ENCODE peak calls at places on chromosome 21, in four cellular contexts. L is SK-N-SH, X is HepG2, I is GM12878. F is an unnamed sample. For H3K4me1, the result is how much of the 10 kb centered on the place peaks cover.

GRCh38 chr21:33451634-33452071 is 28.1 kb downstream of the TMEM50B start:
- DNase-seq in L (no peak), X (peak), I (no peak), F (no peak)

GRCh38 chr21:37908691-37909090 is 7.6 kb downstream of the KCNJ6 start:
- DNase-seq in L (no peak), X (no peak), I (no peak), F (no peak)

GRCh38 chr21:36918291-36918690 is 48.2 kb downstream of the HLCS start:
- DNase-seq in L (no peak), X (peak), I (no peak), F (no peak)

GRCh38 chr21:36700295-36700960 is 1.5 kb downstream of the SIM2 start:
- DNase-seq in L (no peak), X (no peak), I (no peak), F (no peak)

GRCh38 chr21:46550511-46550941 is 54.4 kb downstream of the S100B start:
- DNase-seq in L (no peak), X (no peak), I (no peak), F (no peak)

GRCh38 chr21:28761709-28762356 is 230.8 kb downstream of the LTN1 start:
- DNase-seq in L (no peak), X (no peak), I (no peak), F (no peak)

GRCh38 chr21:46295996-46296752 is 10.0 kb downstream of the YBEY start:
- DNase-seq in L (no peak), X (peak), I (no peak), F (no peak)

GRCh38 chr21:21860888-21861287 is 862.7 kb downstream of the NCAM2 start:
- DNase-seq in L (no peak), X (no peak), I (no peak), F (no peak)

GRCh38 chr21:46066843-46067331 is 31.0 kb upstream of the COL6A2 start:
- DNase-seq in L (no peak), X (no peak), I (no peak), F (no peak)

GRCh38 chr21:30434033-30434631 is 4.1 kb downstream of the KRTAP13-4 start:
- DNase-seq in L (peak), X (no peak), I (no peak), F (peak)

GRCh38 chr21:19844334-19844733 is 1153.9 kb upstream of the NCAM2 start:
- DNase-seq in L (no peak), X (no peak), I (no peak), F (no peak)

GRCh38 chr21:24259241-24259640 is 1348.0 kb downstream of the MRPL39 start:
- DNase-seq in L (no peak), X (no peak), I (no peak), F (no peak)

GRCh38 chr21:35764586-35764985 is 295.7 kb downstream of the SETD4 start:
- DNase-seq in L (no peak), X (no peak), I (no peak), F (no peak)

GRCh38 chr21:34858559-34858958 is 189.8 kb downstream of the CLIC6 start:
- DNase-seq in L (no peak), X (no peak), I (no peak), F (no peak)

GRCh38 chr21:38669186-38669585 is 136.5 kb upstream of the ETS2 start:
- DNase-seq in L (peak), X (peak), I (no peak), F (peak)

GRCh38 chr21:17451364-17451869 is 61.4 kb upstream of the CXADR start:
- DNase-seq in L (no peak), X (peak), I (no peak), F (no peak)
- TF ChIP-seq YY1 in L (no peak), X (no peak), I (no peak), F (no peak)

GRCh38 chr21:45042664-45043161 is 31.7 kb upstream of the ADARB1 start:
- DNase-seq in L (no peak), X (no peak), I (no peak), F (no peak)
- H3K9ac ChIP-seq in L (no peak), X (no peak), I (no peak), F (peak)

DNA sequence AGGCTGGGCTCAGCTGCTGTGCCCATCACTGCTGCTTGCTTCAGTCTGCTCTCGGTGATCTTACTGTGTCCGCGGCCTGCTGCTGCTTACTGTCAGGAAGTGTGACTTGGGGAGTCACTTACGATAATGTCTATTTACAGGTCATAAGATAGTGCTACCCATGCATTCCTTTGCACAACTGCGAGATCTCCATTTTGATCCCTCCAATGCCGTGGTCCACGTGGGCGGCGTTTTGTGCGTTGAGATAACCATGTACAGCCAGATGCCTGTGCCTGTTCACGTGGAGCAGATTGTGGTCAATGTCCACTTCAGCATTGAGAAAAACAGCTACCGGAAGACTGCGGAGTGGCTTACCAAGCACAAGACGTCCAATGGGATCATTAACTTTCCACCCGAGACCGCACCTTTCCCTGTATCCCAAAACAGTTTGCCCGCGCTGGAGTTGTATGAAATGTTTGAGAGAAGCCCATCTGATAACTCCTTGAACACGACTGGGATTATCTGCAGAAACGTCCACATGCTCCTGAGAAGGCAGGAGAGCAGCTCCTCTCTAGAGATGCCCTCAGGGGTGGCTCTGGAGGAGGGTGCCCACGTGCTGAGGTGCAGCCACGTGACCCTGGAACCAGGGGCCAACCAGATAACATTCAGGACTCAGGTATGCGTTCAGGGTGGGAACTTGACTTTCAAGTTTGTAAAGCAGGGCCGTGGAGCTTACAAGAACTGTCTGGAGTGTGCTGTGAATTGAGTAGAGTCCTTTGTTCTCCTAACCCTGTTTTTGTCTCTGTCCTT is 24.4 kb upstream of the PWP2 start:
- DNase-seq in L (no peak), X (no peak), I (no peak), F (no peak)
- H3K4me1 ChIP-seq in L (under half), X (under half), I (under half), F (under half)

DNA sequence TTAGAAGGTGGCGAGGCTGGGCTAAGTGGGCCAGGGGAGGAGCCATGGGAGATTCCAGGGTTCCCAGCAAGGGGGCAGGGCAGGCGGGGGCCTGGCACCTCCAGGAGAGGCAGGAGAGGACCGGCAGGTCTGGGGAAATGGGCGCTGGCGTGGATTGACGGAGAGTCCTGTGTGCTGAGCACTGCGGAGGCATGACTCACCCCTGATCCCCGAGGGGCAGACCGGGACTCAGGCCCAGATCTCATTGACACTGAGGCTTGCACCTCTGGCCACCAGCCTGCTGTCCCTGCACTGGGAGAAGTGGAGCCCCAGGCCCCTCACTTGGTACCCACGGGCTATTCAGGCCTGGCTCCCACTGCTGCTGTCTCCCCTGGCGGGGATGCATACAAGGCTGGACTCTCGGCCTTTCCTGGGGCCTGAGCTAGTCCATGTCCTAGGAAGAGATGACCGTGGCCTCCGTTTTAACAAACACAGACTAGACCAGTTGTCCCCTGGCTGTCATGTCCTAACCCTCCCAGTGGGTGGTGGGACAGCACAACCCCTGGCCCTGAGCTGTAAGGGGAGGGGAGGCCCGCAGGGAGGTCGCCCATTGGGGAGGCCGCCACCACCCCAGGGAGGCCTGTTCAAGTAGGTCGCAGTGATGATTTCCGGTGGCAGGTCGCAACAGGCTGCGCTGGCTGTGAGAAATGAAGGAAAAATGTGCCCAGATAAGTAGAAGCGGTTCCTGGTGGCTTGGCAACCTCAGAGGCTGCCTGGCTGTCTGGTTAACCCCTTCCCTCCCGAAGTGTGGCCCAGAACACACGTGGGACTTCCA is 39.7 kb downstream of the RIPK4 start:
- DNase-seq in L (no peak), X (peak), I (no peak), F (no peak)
- TF ChIP-seq YY1 in L (no peak), X (no peak), I (no peak), F (no peak)

GRCh38 chr21:31909772-31910470 is 37.1 kb downstream of the HUNK start:
- DNase-seq in L (no peak), X (no peak), I (no peak), F (no peak)

GRCh38 chr21:31912501-31912900 is 39.7 kb downstream of the HUNK start:
- DNase-seq in L (no peak), X (no peak), I (no peak), F (no peak)

GRCh38 chr21:31913191-31913608 is 40.4 kb downstream of the HUNK start:
- DNase-seq in L (no peak), X (no peak), I (no peak), F (no peak)

GRCh38 chr21:31909153-31909771 is 36.4 kb downstream of the HUNK start:
- DNase-seq in L (no peak), X (no peak), I (no peak), F (no peak)

DNA sequence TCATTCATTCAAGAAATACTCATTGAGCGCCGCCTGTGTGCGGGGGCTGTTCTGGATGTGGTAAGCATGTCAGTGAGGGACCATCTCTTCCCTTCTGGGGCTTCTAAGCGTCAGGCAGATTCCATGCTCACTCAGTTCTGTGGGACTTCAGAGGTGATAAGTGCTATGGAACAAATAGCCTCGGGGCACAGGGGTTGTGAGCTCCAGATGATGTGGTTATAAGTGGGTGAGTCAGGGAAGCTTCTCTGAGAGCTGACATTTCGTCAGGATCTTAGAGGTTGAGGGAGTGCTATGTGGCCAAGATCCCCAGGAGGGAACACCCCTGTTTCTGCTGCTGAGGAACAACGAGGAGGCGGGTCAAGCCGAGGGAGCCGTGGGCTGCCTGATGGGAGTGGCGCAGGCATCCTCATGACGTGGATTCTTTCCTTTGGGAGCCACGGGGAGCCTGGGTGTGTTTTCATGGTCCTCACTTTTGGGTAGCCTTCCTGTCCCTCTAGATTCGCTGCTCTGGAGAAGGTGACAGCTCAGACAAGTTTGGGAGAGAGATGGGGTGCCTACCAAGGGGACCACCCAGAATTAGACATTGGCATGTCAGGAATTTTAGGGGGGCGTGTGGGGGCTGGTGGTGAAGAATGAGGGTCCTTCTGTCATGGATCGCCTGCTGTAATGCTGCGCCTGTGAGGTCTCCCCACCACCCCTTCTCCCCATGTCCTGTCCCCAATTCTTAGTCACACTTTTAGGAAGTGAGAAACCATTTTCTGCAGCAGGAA is 38.5 kb downstream of the HUNK start:
- DNase-seq in L (no peak), X (no peak), I (no peak), F (no peak)
- H3K9ac ChIP-seq in L (no peak), X (no peak), I (no peak), F (no peak)

DNA sequence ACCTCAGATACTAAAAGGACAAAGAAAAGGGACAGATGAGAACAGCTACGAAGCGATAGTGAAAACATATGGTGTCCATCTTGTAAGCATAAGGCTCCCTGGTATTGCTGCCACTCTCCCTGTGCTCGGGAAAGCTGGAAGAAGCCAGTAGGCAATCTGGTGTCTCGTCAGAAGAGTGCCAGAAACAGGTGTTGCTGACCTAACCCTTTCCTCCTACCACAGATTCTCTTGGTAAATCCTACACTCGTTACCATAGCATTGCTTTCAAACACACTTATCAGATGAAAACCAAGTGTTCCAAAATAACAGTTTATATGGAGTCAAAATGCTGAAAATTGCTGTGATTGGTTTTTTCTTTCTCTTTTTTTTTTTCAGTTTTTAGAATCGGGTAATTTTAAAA is 146.3 kb downstream of the NRIP1 start:
- DNase-seq in L (no peak), X (no peak), I (no peak), F (no peak)
- H3K4me1 ChIP-seq in L (under half), X (under half), I (under half), F (under half)

GRCh38 chr21:44458971-44459711 is 3.8 kb downstream of the LRRC3 start:
- DNase-seq in L (no peak), X (no peak), I (no peak), F (no peak)
- TF ChIP-seq YY1 in L (no peak), X (no peak), I (no peak), F (no peak)

GRCh38 chr21:42777064-42777756 is 102.1 kb downstream of the WDR4 start:
- DNase-seq in L (no peak), X (no peak), I (peak), F (no peak)
- H3K9ac ChIP-seq in L (no peak), X (no peak), I (no peak), F (peak)